ENCODE peak calls at places on chromosomes 5 and 9, in eight cellular contexts. O, L, X, W, F, J, R and I are unnamed samples.
A peak's percentile ranks its signal among the peaks of the same experiment; 100 is the strongest.

GRCh38 chr5:106241409-106241808 is 1429.3 kb downstream of the EFNA5 start:
- DNase-seq in O (no peak), L (no peak), X (peak; percentile 2), W (no peak), F (peak; percentile 28), J (no peak), R (no peak), I (no peak)

GRCh38 chr5:66440202-66440680 is 156.0 kb upstream of the MAST4 start:
- DNase-seq in O (no peak), L (peak; percentile 68), X (peak; percentile 22), W (peak; percentile 81), F (peak; percentile 37), J (peak; percentile 53), R (no peak), I (no peak)

GRCh38 chr5:63916786-63917185 is 45.5 kb downstream of the HTR1A start:
- DNase-seq in O (no peak), L (no peak), X (no peak), W (no peak), F (no peak), J (peak; percentile 30), R (no peak), I (no peak)

GRCh38 chr5:157961828-157962390 is 103.0 kb upstream of the CLINT1 start:
- DNase-seq in O (no peak), L (no peak), X (no peak), W (no peak), F (peak; percentile 10), J (peak; percentile 18), R (no peak), I (no peak)

GRCh38 chr5:78638973-78639669 is 9.5 kb downstream of the LHFPL2 start:
- DNase-seq in O (no peak), L (no peak), X (no peak), W (no peak), F (no peak), J (no peak), R (no peak), I (no peak)

GRCh38 chr9:28883209-28883608 is 1309.9 kb upstream of the C9orf72 start:
- DNase-seq in O (no peak), L (no peak), X (no peak), W (no peak), F (no peak), J (no peak), R (no peak), I (no peak)

GRCh38 chr9:85508616-85509015 is 233.1 kb downstream of the AGTPBP1 start:
- DNase-seq in O (no peak), L (no peak), X (no peak), W (no peak), F (no peak), J (no peak), R (no peak), I (no peak)

GRCh38 chr9:35518212-35518917 is 28.5 kb downstream of the RUSC2 start:
- DNase-seq in O (no peak), L (no peak), X (no peak), W (no peak), F (peak; percentile 81), J (peak; percentile 86), R (no peak), I (no peak)

GRCh38 chr5:139671096-139671841 is 23.1 kb downstream of the CXXC5 start:
- DNase-seq in O (no peak), L (no peak), X (no peak), W (no peak), F (peak; percentile 47), J (peak; percentile 66), R (no peak), I (no peak)

GRCh38 chr9:71594566-71594965 is 173.7 kb downstream of the CEMIP2 start:
- DNase-seq in O (no peak), L (no peak), X (no peak), W (no peak), F (no peak), J (no peak), R (no peak), I (no peak)

GRCh38 chr9:72386186-72386585 is 21.2 kb upstream of the ZFAND5 start:
- DNase-seq in O (no peak), L (no peak), X (no peak), W (no peak), F (no peak), J (no peak), R (no peak), I (no peak)

GRCh38 chr9:88179080-88179521 is 40.8 kb upstream of the SPATA31C2 start:
- DNase-seq in O (no peak), L (no peak), X (no peak), W (no peak), F (no peak), J (no peak), R (no peak), I (no peak)

GRCh38 chr9:124697326-124698200 is 73.5 kb downstream of the NR6A1 start:
- DNase-seq in O (no peak), L (peak; percentile 17), X (no peak), W (no peak), F (peak; percentile 74), J (peak; percentile 40), R (no peak), I (no peak)

GRCh38 chr5:160445132-160445531 is 23.5 kb downstream of the PTTG1 start:
- DNase-seq in O (no peak), L (no peak), X (no peak), W (no peak), F (no peak), J (no peak), R (no peak), I (no peak)

GRCh38 chr5:66436721-66437120 is 159.5 kb upstream of the MAST4 start:
- DNase-seq in O (no peak), L (no peak), X (peak; percentile 3), W (peak; percentile 75), F (no peak), J (no peak), R (no peak), I (peak; percentile 75)

GRCh38 chr9:117718085-117718484 is 13.9 kb downstream of the TLR4 start:
- DNase-seq in O (no peak), L (no peak), X (no peak), W (no peak), F (peak; percentile 62), J (peak; percentile 43), R (no peak), I (peak; percentile 84)

GRCh38 chr5:107997338-107997979 is 326.7 kb upstream of the EFNA5 start:
- DNase-seq in O (no peak), L (no peak), X (no peak), W (no peak), F (peak; percentile 20), J (no peak), R (no peak), I (no peak)

GRCh38 chr5:110769282-110769681 is 30.5 kb downstream of the SLC25A46 start:
- DNase-seq in O (no peak), L (no peak), X (peak; percentile 15), W (no peak), F (peak; percentile 63), J (peak; percentile 35), R (no peak), I (peak; percentile 25)

GRCh38 chr9:81374459-81374858 is 314.9 kb downstream of the TLE1 start:
- DNase-seq in O (no peak), L (no peak), X (no peak), W (peak; percentile 26), F (no peak), J (no peak), R (no peak), I (no peak)

GRCh38 chr9:89482056-89482784 is 15.7 kb downstream of the SEMA4D start:
- DNase-seq in O (no peak), L (no peak), X (no peak), W (no peak), F (no peak), J (no peak), R (no peak), I (no peak)
- H3K4me3 ChIP-seq in O (peak overlapping the region; percentile 98), L (no peak overlapping the region), X (no peak overlapping the region), W (no peak overlapping the region), F (no peak overlapping the region), J (no peak overlapping the region), R (no peak overlapping the region), I (no peak overlapping the region)

DNA sequence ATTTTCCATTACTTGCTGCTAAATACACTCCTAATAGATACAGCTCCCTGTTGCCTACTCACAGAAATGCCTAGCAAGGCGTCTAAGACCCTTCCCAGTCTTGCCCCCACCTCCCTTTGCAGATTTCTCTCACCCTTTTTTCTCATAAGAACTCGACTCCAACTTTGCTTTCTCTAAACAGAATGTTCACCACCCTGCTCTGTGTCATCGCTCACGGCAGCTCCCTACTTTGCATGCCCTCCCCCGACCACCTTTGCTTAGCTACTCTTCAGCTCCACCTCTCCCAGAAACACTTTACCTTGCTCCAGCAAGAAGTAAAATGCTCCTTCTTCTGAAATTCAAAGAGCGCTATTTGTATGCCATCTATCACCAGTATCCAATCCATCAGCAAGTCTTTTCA is 15.2 kb upstream of the PPP1R2B start:
- DNase-seq in O (no peak), L (no peak), X (no peak), W (no peak), F (no peak), J (no peak), R (no peak), I (no peak)
- H3K27ac ChIP-seq in O (no peak overlapping the region), L (no peak overlapping the region), X (no peak overlapping the region), W (no peak overlapping the region), F (no peak overlapping the region), J (no peak overlapping the region), R (no peak overlapping the region), I (no peak overlapping the region)

GRCh38 chr5:94468531-94468930 is 149.9 kb downstream of the KIAA0825 start:
- DNase-seq in O (no peak), L (no peak), X (no peak), W (no peak), F (no peak), J (no peak), R (no peak), I (no peak)
- H3K4me1 ChIP-seq in O (no peaks in the 10 kb centered on the region), L (no peaks in the 10 kb centered on the region), X (no peaks in the 10 kb centered on the region), W (no peaks in the 10 kb centered on the region), F (no peaks in the 10 kb centered on the region), J (no peaks in the 10 kb centered on the region), R (no peaks in the 10 kb centered on the region), I (no peaks in the 10 kb centered on the region)

GRCh38 chr9:38686923-38687322 is 33.0 kb downstream of the FAM240B start:
- DNase-seq in O (no peak), L (no peak), X (peak; percentile 50), W (no peak), F (no peak), J (no peak), R (no peak), I (no peak)
- H3K4me3 ChIP-seq in O (no peak overlapping the region), L (no peak overlapping the region), X (no peak overlapping the region), W (no peak overlapping the region), F (no peak overlapping the region), J (no peak overlapping the region), R (peak overlapping the region; percentile 12), I (no peak overlapping the region)

DNA sequence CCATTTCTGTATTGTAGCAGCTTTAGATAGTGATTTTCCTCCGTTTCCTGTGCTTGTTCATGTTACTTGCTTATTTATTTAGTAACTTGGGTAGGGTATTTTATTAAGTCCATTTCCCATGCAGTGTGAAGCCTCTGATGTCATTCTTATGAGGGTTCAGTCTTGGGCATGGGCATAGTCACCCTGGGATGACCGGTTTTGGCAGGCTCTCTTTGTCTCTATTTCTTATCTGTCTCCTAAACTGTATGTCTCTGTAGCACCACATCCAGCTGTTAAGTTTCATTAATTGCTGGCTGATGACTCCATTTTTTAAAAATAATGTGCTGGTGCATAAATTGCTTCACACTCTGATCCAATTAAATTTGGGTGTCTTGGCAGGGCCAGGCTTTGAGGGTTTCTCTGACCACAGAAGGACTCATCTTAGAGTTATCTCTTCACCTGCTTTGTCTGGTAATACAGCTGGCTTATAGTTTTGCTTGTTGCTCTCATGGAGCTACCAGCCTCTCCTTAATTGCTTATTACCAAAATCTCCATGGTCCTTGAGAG is 173.3 kb upstream of the VLDLR start:
- DNase-seq in O (no peak), L (no peak), X (no peak), W (no peak), F (no peak), J (no peak), R (no peak), I (no peak)
- H3K27ac ChIP-seq in O (no peak overlapping the region), L (no peak overlapping the region), X (no peak overlapping the region), W (no peak overlapping the region), F (no peak overlapping the region), J (no peak overlapping the region), R (no peak overlapping the region), I (no peak overlapping the region)